ENCODE peak calls at places on chromosomes 16 and 17, in eight cellular contexts. L, F, Z, U, C, V, J and B are unnamed samples.

GRCh38 chr16:57167951-57168350 is 17.9 kb downstream of the PSME3IP1 start:
- DNase-seq in L (no peak), F (no peak), Z (no peak), U (no peak), C (no peak), V (peak), J (no peak), B (peak)

GRCh38 chr16:89847930-89848297 is 19.6 kb downstream of the SPIRE2 start:
- DNase-seq in L (no peak), F (no peak), Z (no peak), U (no peak), C (no peak), V (no peak), J (no peak), B (no peak)

GRCh38 chr17:81589612-81590011 is 37.5 kb upstream of the FAAP100 start:
- DNase-seq in L (no peak), F (no peak), Z (no peak), U (no peak), C (no peak), V (no peak), J (no peak), B (no peak)

GRCh38 chr16:51815527-51815926 is 664.5 kb upstream of the SALL1 start:
- DNase-seq in L (no peak), F (no peak), Z (no peak), U (no peak), C (no peak), V (no peak), J (no peak), B (no peak)

GRCh38 chr17:45855691-45856315 is 11.1 kb downstream of the SPPL2C start:
- DNase-seq in L (no peak), F (no peak), Z (no peak), U (no peak), C (no peak), V (no peak), J (no peak), B (no peak)

GRCh38 chr17:19534562-19535149 is 1.0 kb downstream of the SLC47A1 start:
- DNase-seq in L (no peak), F (no peak), Z (no peak), U (no peak), C (no peak), V (no peak), J (no peak), B (no peak)

GRCh38 chr16:87101903-87102302 is 215.3 kb downstream of the C16orf95 start:
- DNase-seq in L (no peak), F (peak), Z (no peak), U (no peak), C (no peak), V (peak), J (no peak), B (no peak)

GRCh38 chr17:54937018-54937417 is 31.4 kb downstream of the COX11 start:
- DNase-seq in L (no peak), F (no peak), Z (no peak), U (no peak), C (no peak), V (no peak), J (no peak), B (no peak)

GRCh38 chr17:40564883-40565744 is at the start of gene CCR7:
- DNase-seq in L (no peak), F (no peak), Z (no peak), U (no peak), C (no peak), V (no peak), J (no peak), B (no peak)

GRCh38 chr16:83928341-83929055 is 24.5 kb upstream of the OSGIN1 start:
- DNase-seq in L (no peak), F (no peak), Z (no peak), U (no peak), C (no peak), V (peak), J (no peak), B (no peak)

GRCh38 chr17:2025622-2026309 is 632 bp upstream of the RTN4RL1 start:
- DNase-seq in L (no peak), F (peak), Z (peak), U (peak), C (peak), V (peak), J (no peak), B (peak)

GRCh38 chr16:84985079-84986065 is 26.0 kb downstream of the ZDHHC7 start:
- DNase-seq in L (no peak), F (no peak), Z (no peak), U (no peak), C (no peak), V (peak), J (no peak), B (no peak)

GRCh38 chr16:82061861-82062525 is 26.9 kb downstream of the HSD17B2 start:
- DNase-seq in L (no peak), F (peak), Z (no peak), U (no peak), C (peak), V (peak), J (no peak), B (no peak)

GRCh38 chr16:79334127-79334526 is 266.4 kb downstream of the MAF start:
- DNase-seq in L (no peak), F (peak), Z (no peak), U (no peak), C (peak), V (no peak), J (no peak), B (no peak)

GRCh38 chr16:11202260-11203091 is 53.5 kb downstream of the SOCS1 start:
- DNase-seq in L (no peak), F (no peak), Z (no peak), U (no peak), C (no peak), V (peak), J (no peak), B (no peak)

GRCh38 chr17:32833076-32833475 is 43.8 kb downstream of the MYO1D start:
- DNase-seq in L (no peak), F (no peak), Z (no peak), U (peak), C (no peak), V (no peak), J (no peak), B (no peak)

GRCh38 chr16:16083421-16084156 is 134.2 kb downstream of the ABCC1 start:
- DNase-seq in L (peak), F (no peak), Z (no peak), U (no peak), C (no peak), V (peak), J (no peak), B (no peak)

GRCh38 chr16:69123894-69124293 is 8.5 kb downstream of the CHTF8 start:
- DNase-seq in L (no peak), F (peak), Z (peak), U (peak), C (peak), V (peak), J (no peak), B (peak)

GRCh38 chr17:17382901-17383300 is 79.7 kb downstream of the NT5M start:
- DNase-seq in L (no peak), F (no peak), Z (no peak), U (no peak), C (no peak), V (no peak), J (no peak), B (no peak)

GRCh38 chr16:31134625-31135534 is 647 bp downstream of the PRSS8 start:
- DNase-seq in L (no peak), F (peak), Z (no peak), U (peak), C (no peak), V (peak), J (no peak), B (peak)

GRCh38 chr16:22141746-22142145 is 20.6 kb upstream of the SDR42E2 start:
- DNase-seq in L (no peak), F (no peak), Z (no peak), U (no peak), C (peak), V (peak), J (no peak), B (no peak)

GRCh38 chr16:73170587-73170986 is 122.7 kb upstream of the ZFHX3 start:
- DNase-seq in L (no peak), F (no peak), Z (peak), U (no peak), C (peak), V (no peak), J (peak), B (peak)

GRCh38 chr16:72721981-72722380 is 325.9 kb downstream of the ZFHX3 start:
- DNase-seq in L (no peak), F (no peak), Z (no peak), U (no peak), C (no peak), V (no peak), J (no peak), B (no peak)

GRCh38 chr17:28684963-28685362 is 23.0 kb downstream of the SUPT6H start:
- DNase-seq in L (no peak), F (peak), Z (peak), U (no peak), C (no peak), V (peak), J (no peak), B (peak)

GRCh38 chr17:50076591-50077235 is 18.4 kb upstream of the PDK2 start:
- DNase-seq in L (no peak), F (no peak), Z (no peak), U (no peak), C (no peak), V (no peak), J (no peak), B (peak)

GRCh38 chr16:66342294-66342900 is 24.1 kb upstream of the CDH5 start:
- DNase-seq in L (no peak), F (no peak), Z (no peak), U (no peak), C (peak), V (peak), J (no peak), B (no peak)

GRCh38 chr17:19004601-19005441 is at the start of gene FAM83G:
- DNase-seq in L (peak), F (peak), Z (peak), U (peak), C (peak), V (peak), J (peak), B (no peak)